ENCODE peak calls at places on chromosomes 12 and 14, in ten cellular contexts. H is HEK293T; B is T-helper 9 cell; Z is activated CD8-positive, alpha-beta memory T cell treated with anti-CD3 and anti-CD28 coated beads for 1 hour; U is effector memory CD4-positive, alpha-beta T cell; G is globus pallidus; K is RKO; O is right atrium auricular region; V is NCI-H460; Y is omental fat pad. S is an unnamed sample.

GRCh38 chr12:117012189-117012805 is 86.9 kb downstream of the TESC start:
- DNase-seq in K (no peak), G (no peak), H (no peak), Y (no peak), O (no peak), U (no peak), V (no peak), B (no peak), Z (no peak), S (no peak)

GRCh38 chr12:42670719-42671118 is 81.2 kb upstream of the PRICKLE1 start:
- DNase-seq in B (no peak), V (no peak), O (no peak), G (no peak), U (no peak), Y (no peak), K (no peak), H (no peak), Z (no peak), S (no peak)

GRCh38 chr12:337039-337438 is 52.1 kb downstream of the KDM5A start:
- DNase-seq in G (no peak), U (no peak), V (no peak), Y (no peak), Z (no peak), B (no peak), H (no peak), K (no peak), O (no peak), S (no peak)

GRCh38 chr14:34059925-34060746 is 109.3 kb upstream of the EGLN3 start:
- DNase-seq in B (peak), K (peak), V (peak), H (peak), Y (peak), U (peak), Z (peak), G (peak), O (peak), S (peak)

GRCh38 chr12:118188690-118189371 is 52.9 kb downstream of the PEBP1 start:
- DNase-seq in U (no peak), K (no peak), V (no peak), B (no peak), H (no peak), G (peak), Y (no peak), O (peak), Z (no peak), S (peak)

GRCh38 chr12:53591301-53592206 is 34.6 kb downstream of the ATF7 start:
- DNase-seq in H (no peak), K (no peak), B (no peak), U (no peak), Y (no peak), G (peak), Z (no peak), V (no peak), O (no peak), S (peak)

GRCh38 chr12:1827806-1828805 is 7.7 kb downstream of the LRTM2 start:
- DNase-seq in O (no peak), B (no peak), V (no peak), Y (no peak), U (no peak), H (no peak), G (no peak), K (no peak), Z (no peak), S (no peak)

GRCh38 chr12:108482717-108483212 is 32.3 kb upstream of the FICD start:
- DNase-seq in B (no peak), K (peak), Y (no peak), O (no peak), H (no peak), V (peak), Z (no peak), U (no peak), G (no peak), S (no peak)

GRCh38 chr14:62694075-62694474 is 351.2 kb downstream of the KCNH5 start:
- DNase-seq in U (no peak), H (no peak), Y (no peak), Z (no peak), O (no peak), V (no peak), K (no peak), B (no peak), G (no peak), S (no peak)